ENCODE peak calls at places on chromosomes 12 and 14, in six cellular contexts. One of them, this sample, is unnamed.

GRCh38 chr12:12716151-12716844 is 870 bp upstream of the CDKN1B start:
- DNase-seq in astrocyte of the spinal cord: peak
- DNase-seq in lower leg skin: no peak
- DNase-seq in A549: peak
- DNase-seq in astrocyte of the cerebellum: no peak
- DNase-seq in bronchial epithelial cell: peak
- DNase-seq in this sample: no peak

GRCh38 chr12:11798856-11799530 is 149.5 kb downstream of the ETV6 start:
- DNase-seq in astrocyte of the spinal cord: peak
- DNase-seq in astrocyte of the cerebellum: peak
- DNase-seq in A549: no peak
- DNase-seq in lower leg skin: no peak
- DNase-seq in bronchial epithelial cell: peak
- DNase-seq in this sample: no peak

GRCh38 chr14:78847801-78848200 is 677.6 kb downstream of the NRXN3 start:
- DNase-seq in A549: no peak
- DNase-seq in astrocyte of the spinal cord: no peak
- DNase-seq in bronchial epithelial cell: no peak
- DNase-seq in lower leg skin: no peak
- DNase-seq in astrocyte of the cerebellum: no peak
- DNase-seq in this sample: no peak

GRCh38 chr12:31736472-31736871 is 7.7 kb upstream of the AMN1 start:
- DNase-seq in bronchial epithelial cell: peak
- DNase-seq in A549: peak
- DNase-seq in astrocyte of the spinal cord: peak
- DNase-seq in astrocyte of the cerebellum: no peak
- DNase-seq in lower leg skin: no peak
- DNase-seq in this sample: peak

GRCh38 chr12:53552346-53553327 is 45.4 kb upstream of the NPFF start:
- DNase-seq in lower leg skin: no peak
- DNase-seq in astrocyte of the cerebellum: no peak
- DNase-seq in bronchial epithelial cell: no peak
- DNase-seq in astrocyte of the spinal cord: no peak
- DNase-seq in A549: no peak
- DNase-seq in this sample: no peak

GRCh38 chr12:79058342-79058741 is 193.8 kb downstream of the SYT1 start:
- DNase-seq in astrocyte of the spinal cord: peak
- DNase-seq in A549: peak
- DNase-seq in astrocyte of the cerebellum: peak
- DNase-seq in lower leg skin: no peak
- DNase-seq in bronchial epithelial cell: peak
- DNase-seq in this sample: no peak

GRCh38 chr12:103901518-103902173 is 28.6 kb upstream of the HSP90B1 start:
- DNase-seq in bronchial epithelial cell: no peak
- DNase-seq in lower leg skin: no peak
- DNase-seq in astrocyte of the cerebellum: no peak
- DNase-seq in astrocyte of the spinal cord: no peak
- DNase-seq in A549: no peak
- DNase-seq in this sample: no peak

GRCh38 chr12:46442239-46442638 is 69.7 kb upstream of the SLC38A2 start:
- DNase-seq in A549: no peak
- DNase-seq in lower leg skin: no peak
- DNase-seq in bronchial epithelial cell: peak
- DNase-seq in astrocyte of the spinal cord: peak
- DNase-seq in astrocyte of the cerebellum: no peak
- DNase-seq in this sample: no peak

GRCh38 chr12:100717733-100718067 is 76.9 kb upstream of the ANO4 start:
- DNase-seq in astrocyte of the spinal cord: peak
- DNase-seq in bronchial epithelial cell: no peak
- DNase-seq in astrocyte of the cerebellum: no peak
- DNase-seq in A549: no peak
- DNase-seq in lower leg skin: no peak
- DNase-seq in this sample: no peak

GRCh38 chr12:77179515-77179914 is 114.1 kb upstream of the E2F7 start:
- DNase-seq in lower leg skin: no peak
- DNase-seq in astrocyte of the spinal cord: no peak
- DNase-seq in A549: no peak
- DNase-seq in astrocyte of the cerebellum: no peak
- DNase-seq in bronchial epithelial cell: no peak
- DNase-seq in this sample: no peak

GRCh38 chr12:88958961-88959360 is 378.7 kb upstream of the KITLG start:
- DNase-seq in lower leg skin: no peak
- DNase-seq in A549: no peak
- DNase-seq in bronchial epithelial cell: no peak
- DNase-seq in astrocyte of the spinal cord: no peak
- DNase-seq in astrocyte of the cerebellum: no peak
- DNase-seq in this sample: no peak

GRCh38 chr14:104557766-104558165 is 21.8 kb upstream of the C14orf180 start:
- DNase-seq in astrocyte of the spinal cord: no peak
- DNase-seq in astrocyte of the cerebellum: no peak
- DNase-seq in lower leg skin: no peak
- DNase-seq in bronchial epithelial cell: no peak
- DNase-seq in A549: no peak
- DNase-seq in this sample: no peak

GRCh38 chr12:3680919-3681594 is 71.9 kb downstream of the CRACR2A start:
- DNase-seq in lower leg skin: no peak
- DNase-seq in bronchial epithelial cell: peak
- DNase-seq in A549: no peak
- DNase-seq in astrocyte of the spinal cord: peak
- DNase-seq in astrocyte of the cerebellum: no peak
- DNase-seq in this sample: no peak

GRCh38 chr12:94099191-94099983 is 49.0 kb upstream of the PLXNC1 start:
- DNase-seq in A549: no peak
- DNase-seq in lower leg skin: no peak
- DNase-seq in bronchial epithelial cell: no peak
- DNase-seq in astrocyte of the cerebellum: peak
- DNase-seq in astrocyte of the spinal cord: peak
- DNase-seq in this sample: no peak

GRCh38 chr12:58465418-58465817 is 454.9 kb downstream of the LRIG3 start:
- DNase-seq in bronchial epithelial cell: no peak
- DNase-seq in astrocyte of the spinal cord: no peak
- DNase-seq in lower leg skin: no peak
- DNase-seq in astrocyte of the cerebellum: no peak
- DNase-seq in A549: no peak
- DNase-seq in this sample: no peak

GRCh38 chr12:104436790-104437189 is 20.0 kb upstream of the CHST11 start:
- DNase-seq in A549: no peak
- DNase-seq in astrocyte of the spinal cord: no peak
- DNase-seq in lower leg skin: no peak
- DNase-seq in bronchial epithelial cell: no peak
- DNase-seq in astrocyte of the cerebellum: no peak
- DNase-seq in this sample: no peak

GRCh38 chr12:76083761-76084276 is 666 bp downstream of the NAP1L1 start:
- DNase-seq in astrocyte of the spinal cord: peak
- DNase-seq in lower leg skin: peak
- DNase-seq in bronchial epithelial cell: peak
- DNase-seq in A549: peak
- DNase-seq in astrocyte of the cerebellum: peak
- DNase-seq in this sample: peak

GRCh38 chr14:65637780-65638179 is 225.2 kb downstream of the FUT8 start:
- DNase-seq in lower leg skin: no peak
- DNase-seq in bronchial epithelial cell: peak
- DNase-seq in astrocyte of the cerebellum: peak
- DNase-seq in A549: no peak
- DNase-seq in astrocyte of the spinal cord: peak
- DNase-seq in this sample: peak

GRCh38 chr14:91753501-91754128 is 21.7 kb upstream of the CATSPERB start:
- DNase-seq in astrocyte of the cerebellum: no peak
- DNase-seq in lower leg skin: no peak
- DNase-seq in astrocyte of the spinal cord: no peak
- DNase-seq in A549: no peak
- DNase-seq in bronchial epithelial cell: peak
- DNase-seq in this sample: no peak

GRCh38 chr14:56268039-56268438 is 149.8 kb downstream of the PELI2 start:
- DNase-seq in astrocyte of the cerebellum: no peak
- DNase-seq in bronchial epithelial cell: peak
- DNase-seq in lower leg skin: no peak
- DNase-seq in astrocyte of the spinal cord: peak
- DNase-seq in A549: no peak
- DNase-seq in this sample: no peak

GRCh38 chr12:94717656-94718055 is 67.3 kb upstream of the TMCC3 start:
- DNase-seq in bronchial epithelial cell: peak
- DNase-seq in A549: no peak
- DNase-seq in astrocyte of the spinal cord: no peak
- DNase-seq in astrocyte of the cerebellum: no peak
- DNase-seq in lower leg skin: no peak
- DNase-seq in this sample: no peak

GRCh38 chr12:115404761-115405470 is 720.9 kb upstream of the TBX3 start:
- DNase-seq in A549: peak
- DNase-seq in astrocyte of the cerebellum: peak
- DNase-seq in astrocyte of the spinal cord: peak
- DNase-seq in bronchial epithelial cell: peak
- DNase-seq in lower leg skin: no peak
- DNase-seq in this sample: no peak

GRCh38 chr14:61326149-61326548 is 4.8 kb downstream of the PRKCH start:
- DNase-seq in astrocyte of the cerebellum: no peak
- DNase-seq in astrocyte of the spinal cord: no peak
- DNase-seq in A549: no peak
- DNase-seq in lower leg skin: no peak
- DNase-seq in bronchial epithelial cell: no peak
- DNase-seq in this sample: no peak

GRCh38 chr12:31020385-31021166 is 53.1 kb upstream of the DDX11 start:
- DNase-seq in astrocyte of the cerebellum: no peak
- DNase-seq in astrocyte of the spinal cord: no peak
- DNase-seq in lower leg skin: peak
- DNase-seq in A549: no peak
- DNase-seq in bronchial epithelial cell: no peak
- DNase-seq in this sample: no peak

GRCh38 chr12:13195848-13196301 is 651 bp upstream of the EMP1 start:
- DNase-seq in astrocyte of the cerebellum: no peak
- DNase-seq in astrocyte of the spinal cord: peak
- DNase-seq in A549: peak
- DNase-seq in lower leg skin: no peak
- DNase-seq in bronchial epithelial cell: no peak
- DNase-seq in this sample: no peak

GRCh38 chr12:113207621-113208040 is 13.6 kb upstream of the TPCN1 start:
- DNase-seq in astrocyte of the spinal cord: no peak
- DNase-seq in lower leg skin: no peak
- DNase-seq in A549: no peak
- DNase-seq in bronchial epithelial cell: no peak
- DNase-seq in astrocyte of the cerebellum: no peak
- DNase-seq in this sample: peak

DNA sequence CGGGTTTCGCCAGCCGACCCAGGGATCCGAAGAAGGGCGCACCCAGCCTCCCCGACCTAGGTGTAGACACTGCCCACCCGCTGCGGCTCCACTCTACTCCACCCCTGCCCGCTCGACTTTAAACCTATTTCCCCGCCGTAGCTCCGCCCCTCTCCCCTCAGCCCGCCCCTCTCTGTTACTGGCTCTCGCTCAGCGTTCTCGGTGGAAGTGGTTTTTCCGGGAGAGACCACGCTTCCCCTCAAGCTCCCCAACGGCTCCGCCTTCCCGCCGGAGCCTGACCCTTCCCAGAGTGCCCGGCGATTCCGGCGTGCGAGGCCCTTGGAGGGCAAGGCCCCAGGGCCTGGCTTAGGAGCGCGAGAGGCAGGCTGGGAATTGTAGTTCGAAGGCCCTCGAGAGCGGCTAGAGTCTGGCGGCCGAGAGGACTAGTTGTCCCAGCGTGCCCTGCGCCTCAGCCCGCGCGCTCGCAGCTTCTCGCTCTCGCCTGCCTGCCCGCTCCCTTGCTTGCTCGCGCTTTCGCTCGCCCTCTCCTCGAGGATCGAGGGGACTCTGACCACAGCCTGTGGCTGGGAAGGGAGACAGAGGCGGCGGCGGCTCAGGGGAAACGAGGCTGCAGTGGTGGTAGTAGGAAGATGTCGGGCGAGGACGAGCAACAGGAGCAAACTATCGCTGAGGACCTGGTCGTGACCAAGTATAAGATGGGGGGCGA is at the start of gene PA2G4:
- DNase-seq in A549: peak
- DNase-seq in lower leg skin: peak
- DNase-seq in bronchial epithelial cell: peak
- DNase-seq in astrocyte of the cerebellum: peak
- DNase-seq in astrocyte of the spinal cord: peak
- DNase-seq in this sample: peak
- TF ChIP-seq CTCF in A549: no peak
- TF ChIP-seq CTCF in lower leg skin: no peak
- TF ChIP-seq CTCF in bronchial epithelial cell: no peak
- TF ChIP-seq CTCF in astrocyte of the cerebellum: no peak
- TF ChIP-seq CTCF in astrocyte of the spinal cord: no peak
- TF ChIP-seq CTCF in this sample: no peak

GRCh38 chr14:48526307-48526706 is 850.9 kb upstream of the MDGA2 start:
- DNase-seq in bronchial epithelial cell: no peak
- DNase-seq in A549: no peak
- DNase-seq in astrocyte of the spinal cord: no peak
- DNase-seq in astrocyte of the cerebellum: no peak
- DNase-seq in lower leg skin: no peak
- DNase-seq in this sample: no peak

DNA sequence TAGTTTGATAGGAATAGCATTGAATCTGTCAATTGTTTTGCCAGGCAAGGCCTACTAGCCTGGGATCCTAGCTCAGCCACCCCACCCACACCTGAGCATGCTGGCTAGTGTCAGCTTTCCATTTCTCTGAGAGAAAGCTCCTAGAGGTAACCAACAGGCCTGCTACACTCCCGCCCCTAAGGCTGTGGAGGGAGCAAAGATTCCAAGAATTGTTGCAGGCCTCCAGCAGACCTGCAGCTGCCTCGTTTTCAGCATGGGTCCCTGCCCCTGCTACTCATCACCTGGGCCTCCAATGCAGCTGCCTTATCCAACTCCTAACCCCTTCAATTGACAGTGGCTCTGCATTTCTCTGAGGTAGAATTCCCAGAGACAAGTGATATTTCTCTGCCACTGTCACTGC is 852.4 kb upstream of the MDGA2 start:
- DNase-seq in astrocyte of the spinal cord: no peak
- DNase-seq in bronchial epithelial cell: no peak
- DNase-seq in astrocyte of the cerebellum: no peak
- DNase-seq in lower leg skin: no peak
- DNase-seq in A549: no peak
- DNase-seq in this sample: no peak
- H3K4me3 ChIP-seq in astrocyte of the spinal cord: no peak
- H3K4me3 ChIP-seq in bronchial epithelial cell: no peak
- H3K4me3 ChIP-seq in astrocyte of the cerebellum: no peak
- H3K4me3 ChIP-seq in lower leg skin: no peak
- H3K4me3 ChIP-seq in A549: no peak
- H3K4me3 ChIP-seq in this sample: no peak

GRCh38 chr14:53946404-53947400 is 9.9 kb downstream of the BMP4 start:
- DNase-seq in A549: no peak
- DNase-seq in astrocyte of the cerebellum: peak
- DNase-seq in lower leg skin: no peak
- DNase-seq in astrocyte of the spinal cord: peak
- DNase-seq in bronchial epithelial cell: no peak
- DNase-seq in this sample: no peak
- TF ChIP-seq CTCF in A549: no peak
- TF ChIP-seq CTCF in astrocyte of the cerebellum: no peak
- TF ChIP-seq CTCF in lower leg skin: no peak
- TF ChIP-seq CTCF in astrocyte of the spinal cord: no peak
- TF ChIP-seq CTCF in bronchial epithelial cell: no peak
- TF ChIP-seq CTCF in this sample: no peak

DNA sequence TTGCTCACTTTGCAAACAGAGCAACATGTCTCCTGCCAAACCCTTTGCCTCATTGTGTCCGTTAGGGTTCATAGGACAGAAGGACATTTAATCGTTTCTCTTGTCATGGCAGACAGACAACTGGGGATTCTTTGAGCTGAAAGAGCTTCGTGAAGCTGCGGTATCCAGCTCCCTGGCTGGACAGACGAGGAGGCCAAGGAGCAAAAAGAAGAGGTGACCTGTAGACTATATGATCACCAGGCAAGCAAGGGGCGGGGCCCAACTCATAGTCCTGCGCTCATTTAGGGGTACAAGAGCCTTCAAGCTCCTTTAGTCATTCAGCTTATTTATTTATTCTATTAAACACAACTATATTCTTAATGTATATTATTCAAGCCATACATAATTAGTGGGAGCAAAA is 66.8 kb upstream of the VRK1 start:
- DNase-seq in A549: no peak
- DNase-seq in lower leg skin: no peak
- DNase-seq in bronchial epithelial cell: no peak
- DNase-seq in astrocyte of the cerebellum: no peak
- DNase-seq in astrocyte of the spinal cord: no peak
- DNase-seq in this sample: no peak
- H3K4me3 ChIP-seq in A549: no peak
- H3K4me3 ChIP-seq in lower leg skin: no peak
- H3K4me3 ChIP-seq in bronchial epithelial cell: no peak
- H3K4me3 ChIP-seq in astrocyte of the cerebellum: no peak
- H3K4me3 ChIP-seq in astrocyte of the spinal cord: no peak
- H3K4me3 ChIP-seq in this sample: no peak